ENCODE peak calls at places on chromosomes 6 and 20, in four cellular contexts. One of them, this sample, is unnamed.

GRCh38 chr6:52571099-52571755 is 5.6 kb downstream of the TRAM2 start:
- DNase-seq in left colon: no peak
- DNase-seq in posterior cingulate gyrus: no peak
- DNase-seq in RKO: no peak
- DNase-seq in this sample: no peak

GRCh38 chr6:12593720-12594540 is 122.6 kb upstream of the PHACTR1 start:
- DNase-seq in left colon: no peak
- DNase-seq in posterior cingulate gyrus: no peak
- DNase-seq in RKO: no peak
- DNase-seq in this sample: no peak

GRCh38 chr6:131643262-131643631 is 6.1 kb downstream of the ENPP3 start:
- DNase-seq in left colon: peak
- DNase-seq in posterior cingulate gyrus: peak
- DNase-seq in RKO: no peak
- DNase-seq in this sample: peak

GRCh38 chr6:32337166-32337805 is 34.4 kb downstream of the TSBP1 start:
- DNase-seq in left colon: no peak
- DNase-seq in posterior cingulate gyrus: no peak
- DNase-seq in RKO: no peak
- DNase-seq in this sample: no peak

GRCh38 chr20:50129662-50130345 is 16.9 kb upstream of the UBE2V1 start:
- DNase-seq in left colon: no peak
- DNase-seq in posterior cingulate gyrus: no peak
- DNase-seq in RKO: peak
- DNase-seq in this sample: no peak

GRCh38 chr6:137879301-137879700 is 12.2 kb downstream of the TNFAIP3 start:
- DNase-seq in left colon: no peak
- DNase-seq in posterior cingulate gyrus: no peak
- DNase-seq in RKO: no peak
- DNase-seq in this sample: no peak

GRCh38 chr6:53241936-53242335 is 93.3 kb upstream of the GCM1 start:
- DNase-seq in left colon: no peak
- DNase-seq in posterior cingulate gyrus: no peak
- DNase-seq in RKO: no peak
- DNase-seq in this sample: no peak

GRCh38 chr20:43936805-43937204 is 22.2 kb downstream of the TOX2 start:
- DNase-seq in left colon: no peak
- DNase-seq in posterior cingulate gyrus: no peak
- DNase-seq in RKO: no peak
- DNase-seq in this sample: no peak

GRCh38 chr6:52087498-52087999 is at the start of gene PKHD1:
- DNase-seq in left colon: peak
- DNase-seq in posterior cingulate gyrus: no peak
- DNase-seq in RKO: peak
- DNase-seq in this sample: peak

GRCh38 chr20:64119681-64120341 is 12.4 kb upstream of the NPBWR2 start:
- DNase-seq in left colon: no peak
- DNase-seq in posterior cingulate gyrus: no peak
- DNase-seq in RKO: no peak
- DNase-seq in this sample: no peak

GRCh38 chr6:127475135-127475822 is 16.1 kb upstream of the KIAA0408 start:
- DNase-seq in left colon: no peak
- DNase-seq in posterior cingulate gyrus: no peak
- DNase-seq in RKO: no peak
- DNase-seq in this sample: no peak

GRCh38 chr6:75852721-75853120 is 103.7 kb downstream of the MYO6 start:
- DNase-seq in left colon: no peak
- DNase-seq in posterior cingulate gyrus: no peak
- DNase-seq in RKO: no peak
- DNase-seq in this sample: no peak

GRCh38 chr20:21100590-21101452 is 5.3 kb downstream of the LINC00237 start:
- DNase-seq in left colon: peak
- DNase-seq in posterior cingulate gyrus: no peak
- DNase-seq in RKO: peak
- DNase-seq in this sample: no peak

GRCh38 chr6:124913056-124913455 is 49.2 kb upstream of the RNF217 start:
- DNase-seq in left colon: no peak
- DNase-seq in posterior cingulate gyrus: no peak
- DNase-seq in RKO: no peak
- DNase-seq in this sample: no peak

GRCh38 chr6:157151989-157152388 is 171.3 kb downstream of the TMEM242 start:
- DNase-seq in left colon: no peak
- DNase-seq in posterior cingulate gyrus: no peak
- DNase-seq in RKO: no peak
- DNase-seq in this sample: no peak

GRCh38 chr20:62522748-62523396 is 47.1 kb upstream of the GATA5 start:
- DNase-seq in left colon: no peak
- DNase-seq in posterior cingulate gyrus: no peak
- DNase-seq in RKO: no peak
- DNase-seq in this sample: no peak

GRCh38 chr6:11875325-11876109 is 96.9 kb upstream of the ADTRP start:
- DNase-seq in left colon: no peak
- DNase-seq in posterior cingulate gyrus: no peak
- DNase-seq in RKO: no peak
- DNase-seq in this sample: no peak

GRCh38 chr20:61749406-61750075 is 316.1 kb downstream of the TAF4 start:
- DNase-seq in left colon: no peak
- DNase-seq in posterior cingulate gyrus: no peak
- DNase-seq in RKO: no peak
- DNase-seq in this sample: no peak

GRCh38 chr6:157187182-157188093 is 135.9 kb downstream of the TMEM242 start:
- DNase-seq in left colon: no peak
- DNase-seq in posterior cingulate gyrus: no peak
- DNase-seq in RKO: no peak
- DNase-seq in this sample: peak

GRCh38 chr20:17587148-17587547 is 17.3 kb downstream of the DSTN start:
- DNase-seq in left colon: no peak
- DNase-seq in posterior cingulate gyrus: no peak
- DNase-seq in RKO: no peak
- DNase-seq in this sample: no peak

GRCh38 chr6:45739058-45739457 is 276.6 kb downstream of the CLIC5 start:
- DNase-seq in left colon: no peak
- DNase-seq in posterior cingulate gyrus: no peak
- DNase-seq in RKO: no peak
- DNase-seq in this sample: no peak

GRCh38 chr6:20319520-20320357 is 81.9 kb upstream of the E2F3 start:
- DNase-seq in left colon: peak
- DNase-seq in posterior cingulate gyrus: no peak
- DNase-seq in RKO: no peak
- DNase-seq in this sample: peak

GRCh38 chr20:44911264-44911921 is 1.5 kb downstream of the PABPC1L start:
- DNase-seq in left colon: peak
- DNase-seq in posterior cingulate gyrus: no peak
- DNase-seq in RKO: peak
- DNase-seq in this sample: peak

GRCh38 chr6:137903933-137904821 is 37.1 kb downstream of the TNFAIP3 start:
- DNase-seq in left colon: no peak
- DNase-seq in posterior cingulate gyrus: no peak
- DNase-seq in RKO: no peak
- DNase-seq in this sample: no peak

GRCh38 chr6:112690497-112691202 is 343.5 kb downstream of the RFPL4B start:
- DNase-seq in left colon: no peak
- DNase-seq in posterior cingulate gyrus: no peak
- DNase-seq in RKO: no peak
- DNase-seq in this sample: no peak

GRCh38 chr6:144415014-144415413 is 129.9 kb downstream of the UTRN start:
- DNase-seq in left colon: no peak
- DNase-seq in posterior cingulate gyrus: no peak
- DNase-seq in RKO: peak
- DNase-seq in this sample: no peak

GRCh38 chr20:10263385-10264165 is 44.9 kb downstream of the SNAP25 start:
- DNase-seq in left colon: no peak
- DNase-seq in posterior cingulate gyrus: no peak
- DNase-seq in RKO: no peak
- DNase-seq in this sample: no peak

GRCh38 chr20:34861386-34862084 is 11.1 kb downstream of the GGT7 start:
- DNase-seq in left colon: peak
- DNase-seq in posterior cingulate gyrus: no peak
- DNase-seq in RKO: no peak
- DNase-seq in this sample: peak

GRCh38 chr20:5024982-5025381 is 23.7 kb upstream of the SLC23A2 start:
- DNase-seq in left colon: no peak
- DNase-seq in posterior cingulate gyrus: no peak
- DNase-seq in RKO: no peak
- DNase-seq in this sample: no peak

GRCh38 chr6:72616406-72617015 is 5.4 kb upstream of the KCNQ5 start:
- DNase-seq in left colon: no peak
- DNase-seq in posterior cingulate gyrus: no peak
- DNase-seq in RKO: peak
- DNase-seq in this sample: no peak

GRCh38 chr6:159980474-159980873 is 11.6 kb downstream of the IGF2R start:
- DNase-seq in left colon: no peak
- DNase-seq in posterior cingulate gyrus: no peak
- DNase-seq in RKO: no peak
- DNase-seq in this sample: no peak

GRCh38 chr6:42137192-42137753 is 5.1 kb downstream of the C6orf132 start:
- DNase-seq in left colon: peak
- DNase-seq in posterior cingulate gyrus: no peak
- DNase-seq in RKO: no peak
- DNase-seq in this sample: peak

GRCh38 chr6:37514840-37515239 is 15.1 kb upstream of the CCDC167 start:
- DNase-seq in left colon: no peak
- DNase-seq in posterior cingulate gyrus: no peak
- DNase-seq in RKO: no peak
- DNase-seq in this sample: no peak

GRCh38 chr20:15857131-15857784 is 716.0 kb downstream of the KIF16B start:
- DNase-seq in left colon: no peak
- DNase-seq in posterior cingulate gyrus: no peak
- DNase-seq in RKO: no peak
- DNase-seq in this sample: no peak

GRCh38 chr6:69427882-69428281 is 368.9 kb downstream of the LMBRD1 start:
- DNase-seq in left colon: no peak
- DNase-seq in posterior cingulate gyrus: no peak
- DNase-seq in RKO: no peak
- DNase-seq in this sample: no peak

GRCh38 chr6:26394289-26394688 is 7.8 kb upstream of the BTN3A1 start:
- DNase-seq in left colon: no peak
- DNase-seq in posterior cingulate gyrus: no peak
- DNase-seq in RKO: peak
- DNase-seq in this sample: peak

GRCh38 chr6:89270951-89271721 is 44.0 kb downstream of the GABRR2 start:
- DNase-seq in left colon: no peak
- DNase-seq in posterior cingulate gyrus: peak
- DNase-seq in RKO: no peak
- DNase-seq in this sample: no peak

GRCh38 chr6:148231572-148231971 is 111.1 kb upstream of the SASH1 start:
- DNase-seq in left colon: no peak
- DNase-seq in posterior cingulate gyrus: no peak
- DNase-seq in RKO: no peak
- DNase-seq in this sample: no peak

GRCh38 chr6:12280458-12280857 is 9.7 kb upstream of the EDN1 start:
- DNase-seq in left colon: no peak
- DNase-seq in posterior cingulate gyrus: no peak
- DNase-seq in RKO: no peak
- DNase-seq in this sample: no peak

GRCh38 chr6:75376347-75377024 is 91.9 kb upstream of the TMEM30A start:
- DNase-seq in left colon: no peak
- DNase-seq in posterior cingulate gyrus: no peak
- DNase-seq in RKO: no peak
- DNase-seq in this sample: no peak

This sample was measured in stomach.